ENCODE peak calls at places on chromosomes 12 and 14, in eight cellular contexts. D is psoas muscle, P is endothelial cell of umbilical vein, E is PC-9, V is right cardiac atrium, G is cardiac muscle cell, A is dorsolateral prefrontal cortex, L is A673. Q is an unnamed sample.

GRCh38 chr12:106031736-106032135 is 107.0 kb downstream of the NUAK1 start:
- DNase-seq in D (no peak), P (no peak), E (no peak), G (no peak), L (no peak), V (no peak), A (no peak), Q (no peak)

GRCh38 chr14:96252323-96253052 is 3.5 kb upstream of the BDKRB1 start:
- DNase-seq in L (no peak), D (no peak), G (no peak), P (no peak), V (no peak), A (no peak), E (no peak), Q (peak; percentile 48)

GRCh38 chr12:71045781-71046180 is 112.0 kb downstream of the TSPAN8 start:
- DNase-seq in V (no peak), P (peak; percentile 28), G (peak; percentile 88), A (no peak), E (no peak), D (no peak), L (no peak), Q (no peak)

GRCh38 chr12:93616584-93617101 is 44.2 kb downstream of the SOCS2 start:
- DNase-seq in G (no peak), A (no peak), V (no peak), L (no peak), E (no peak), D (no peak), P (no peak), Q (no peak)

GRCh38 chr14:69353168-69353567 is 44.9 kb downstream of the ERH start:
- DNase-seq in L (no peak), E (no peak), V (no peak), G (no peak), P (no peak), D (no peak), A (no peak), Q (no peak)

GRCh38 chr12:57713209-57713608 is 19.3 kb downstream of the OS9 start:
- DNase-seq in L (no peak), G (no peak), V (no peak), E (no peak), D (no peak), A (no peak), P (no peak), Q (no peak)

GRCh38 chr14:50083467-50084337 is 32.7 kb downstream of the VCPKMT start:
- DNase-seq in L (no peak), G (no peak), P (no peak), D (no peak), V (no peak), E (no peak), A (no peak), Q (no peak)

GRCh38 chr12:62957233-62957953 is 22.4 kb upstream of the PPM1H start:
- DNase-seq in V (no peak), E (no peak), D (no peak), P (no peak), G (peak; percentile 40), L (no peak), A (no peak), Q (no peak)

GRCh38 chr12:6367065-6367968 is 8.0 kb downstream of the SCNN1A start:
- DNase-seq in A (no peak), D (no peak), V (no peak), P (peak; percentile 67), E (no peak), L (peak; percentile 76), G (peak; percentile 69), Q (no peak)

GRCh38 chr12:52074006-52074405 is 4.2 kb downstream of the ATG101 start:
- DNase-seq in D (peak; percentile 35), A (no peak), L (peak; percentile 18), V (peak; percentile 54), G (peak; percentile 73), P (no peak), E (no peak), Q (no peak)
- H3K4me3 ChIP-seq in D (no peak overlapping the region), A (no peak overlapping the region), L (no peak overlapping the region), V (no peak overlapping the region), G (no peak overlapping the region), P (no peak overlapping the region), E (no peak overlapping the region), Q (no peak overlapping the region)

GRCh38 chr14:91418387-91419043 is 895 bp upstream of the CCDC88C start:
- DNase-seq in A (peak; percentile 77), L (peak; percentile 78), D (peak; percentile 66), E (peak; percentile 64), V (peak; percentile 70), P (peak; percentile 67), G (peak; percentile 53), Q (peak; percentile 75)

GRCh38 chr14:91415794-91416743 is 1.6 kb downstream of the CCDC88C start:
- DNase-seq in V (no peak), E (no peak), D (no peak), A (peak; percentile 12), G (no peak), P (peak; percentile 47), L (peak; percentile 79), Q (no peak)

GRCh38 chr14:91417983-91418386 is 365 bp upstream of the CCDC88C start:
- DNase-seq in A (peak; percentile 65), V (peak; percentile 46), L (peak; percentile 84), E (peak; percentile 32), G (peak; percentile 22), P (no peak), D (peak; percentile 42), Q (no peak)

GRCh38 chr14:91417134-91417982 is at the start of gene CCDC88C:
- DNase-seq in A (peak; percentile 53), D (peak; percentile 65), P (peak; percentile 46), V (peak; percentile 62), G (no peak), L (peak; percentile 85), E (peak; percentile 55), Q (peak; percentile 73)

GRCh38 chr14:91416744-91417133 is 881 bp downstream of the CCDC88C start:
- DNase-seq in P (peak; percentile 29), D (no peak), A (peak; percentile 37), V (no peak), G (no peak), E (no peak), L (peak; percentile 21), Q (no peak)
- H3K4me3 ChIP-seq in P (peak overlapping the region; percentile 57), D (peak overlapping the region; percentile 66), A (peak overlapping the region; percentile 58), V (peak overlapping the region; percentile 80), G (peak overlapping the region; percentile 40), E (peak overlapping the region; percentile 83), L (peak overlapping the region; percentile 89), Q (peak overlapping the region; percentile 58)

GRCh38 chr14:99601301-99601945 is 2.6 kb downstream of the CCDC85C start:
- DNase-seq in L (peak; percentile 53), D (no peak), P (no peak), E (no peak), G (peak; percentile 23), V (no peak), A (no peak), Q (no peak)
- H3K4me3 ChIP-seq in L (peak overlapping the region; percentile 85), D (peak overlapping the region; percentile 68), P (no peak overlapping the region), E (peak overlapping the region; percentile 54), G (peak overlapping the region; percentile 50), V (peak overlapping the region; percentile 63), A (peak overlapping the region; percentile 76), Q (peak overlapping the region; percentile 43)

GRCh38 chr14:75252254-75252837 is 26.3 kb upstream of the FOS start:
- DNase-seq in G (no peak), A (no peak), D (no peak), L (no peak), P (peak; percentile 43), E (peak; percentile 83), V (no peak), Q (no peak)

GRCh38 chr14:75257241-75257640 is 21.4 kb upstream of the FOS start:
- DNase-seq in E (peak; percentile 43), G (no peak), P (peak; percentile 72), A (no peak), D (no peak), L (no peak), V (no peak), Q (no peak)

GRCh38 chr14:75250800-75251199 is 27.8 kb upstream of the FOS start:
- DNase-seq in P (no peak), A (no peak), E (no peak), V (no peak), L (no peak), D (no peak), G (no peak), Q (no peak)

GRCh38 chr14:75254901-75255300 is 23.7 kb upstream of the FOS start:
- DNase-seq in G (no peak), V (no peak), E (peak; percentile 85), D (no peak), A (no peak), P (no peak), L (no peak), Q (no peak)

DNA sequence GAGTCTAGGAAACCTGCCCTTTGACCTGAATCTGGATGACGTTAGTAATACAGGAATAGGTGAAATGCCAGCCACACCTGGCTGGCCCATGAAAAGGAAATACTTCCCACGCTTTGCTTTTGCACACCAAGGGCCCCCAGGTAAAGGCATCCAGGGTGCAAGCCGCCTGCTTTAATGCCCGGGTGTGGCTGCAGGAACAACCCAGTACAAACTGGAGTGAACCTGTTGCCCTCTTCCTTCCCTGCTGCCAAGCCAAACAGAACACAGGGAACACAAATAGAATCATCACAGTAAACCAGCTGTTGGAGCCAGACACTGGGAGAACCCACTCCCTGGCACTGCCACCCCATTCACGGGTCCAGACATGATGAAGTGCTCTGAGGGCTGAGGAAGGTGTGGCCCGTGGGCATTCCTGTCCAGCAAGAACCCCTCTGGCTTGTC is 24.2 kb upstream of the FOS start:
- DNase-seq in D (peak; percentile 30), A (no peak), E (peak; percentile 84), P (no peak), G (no peak), V (no peak), L (no peak), Q (no peak)
- H3K4me3 ChIP-seq in D (no peak overlapping the region), A (no peak overlapping the region), E (peak overlapping the region; percentile 23), P (no peak overlapping the region), G (no peak overlapping the region), V (no peak overlapping the region), L (no peak overlapping the region), Q (no peak overlapping the region)